ENCODE peak calls at places on chromosome 10, in ten cellular contexts. Z is adrenal gland; L is IMR-90; H is GM23248; Q is fibroblast of lung; N is endodermal cell; M is body of pancreas; P is stomach; U is OCI-LY7; O is effector memory CD4-positive, alpha-beta T cell. X is an unnamed sample. For H3K9me3 and H3K36me3, the result is how much of the 10 kb centered on the place peaks cover.

GRCh38 chr10:33163941-33164824 is 170.3 kb downstream of the NRP1 start:
- DNase-seq in N (peak), M (no peak), O (no peak), L (no peak), H (peak), P (no peak), U (no peak), Q (no peak), Z (no peak), X (no peak)

GRCh38 chr10:59708816-59709471 is 706 bp downstream of the SLC16A9 start:
- DNase-seq in P (no peak), U (no peak), N (peak), M (peak), Q (no peak), H (peak), Z (peak), O (no peak), L (no peak), X (peak)

GRCh38 chr10:48764486-48764885 is 79.8 kb downstream of the WDFY4 start:
- DNase-seq in L (no peak), H (no peak), M (no peak), P (no peak), U (no peak), Z (no peak), N (no peak), Q (no peak), O (no peak), X (no peak)

GRCh38 chr10:77441541-77442175 is 195.9 kb downstream of the KCNMA1 start:
- DNase-seq in H (no peak), L (no peak), M (no peak), Z (no peak), N (peak), P (no peak), Q (no peak), U (no peak), O (no peak), X (no peak)

GRCh38 chr10:13165177-13165576 is 3.8 kb downstream of the MCM10 start:
- DNase-seq in Z (no peak), L (no peak), Q (no peak), O (no peak), N (no peak), P (no peak), U (no peak), M (no peak), H (no peak), X (no peak)

GRCh38 chr10:88680958-88681357 is 16.7 kb downstream of the LIPF start:
- DNase-seq in U (no peak), Z (no peak), P (no peak), O (no peak), H (no peak), Q (no peak), N (no peak), M (no peak), L (no peak), X (no peak)

GRCh38 chr10:110845756-110846620 is 25.7 kb upstream of the PDCD4 start:
- DNase-seq in P (peak), O (no peak), N (no peak), M (peak), Z (no peak), U (no peak), Q (no peak), L (no peak), H (no peak), X (no peak)

GRCh38 chr10:37057280-37057679 is 68.1 kb upstream of the ANKRD30A start:
- DNase-seq in H (no peak), N (no peak), P (no peak), O (no peak), L (no peak), U (no peak), M (no peak), Z (no peak), Q (no peak), X (no peak)

GRCh38 chr10:104208730-104209129 is 23.4 kb downstream of the CFAP43 start:
- DNase-seq in N (no peak), Z (no peak), H (peak), L (no peak), U (no peak), P (no peak), Q (no peak), O (no peak), M (no peak), X (no peak)

GRCh38 chr10:69401416-69401815 is 15.3 kb downstream of the TACR2 start:
- DNase-seq in N (no peak), P (no peak), M (no peak), O (no peak), H (no peak), Q (no peak), L (no peak), U (no peak), Z (no peak), X (no peak)

GRCh38 chr10:117132751-117133231 is 5.3 kb downstream of the VAX1 start:
- DNase-seq in H (no peak), L (no peak), M (no peak), Z (no peak), Q (no peak), N (peak), U (no peak), O (no peak), P (no peak), X (no peak)

GRCh38 chr10:119246862-119247549 is 39.6 kb downstream of the GRK5 start:
- DNase-seq in Q (peak), N (no peak), O (no peak), H (peak), M (no peak), P (no peak), U (no peak), L (peak), Z (no peak), X (peak)

GRCh38 chr10:113958631-113959382 is 84.9 kb upstream of the ADRB1 start:
- DNase-seq in N (no peak), U (no peak), Z (peak), P (peak), H (peak), L (peak), M (peak), O (no peak), Q (peak), X (peak)
- H3K9me3 ChIP-seq in N (under half), U (under half), Z (under half), P (under half), H (under half), L (under half), M (under half), O (under half), Q (under half), X (under half)

DNA sequence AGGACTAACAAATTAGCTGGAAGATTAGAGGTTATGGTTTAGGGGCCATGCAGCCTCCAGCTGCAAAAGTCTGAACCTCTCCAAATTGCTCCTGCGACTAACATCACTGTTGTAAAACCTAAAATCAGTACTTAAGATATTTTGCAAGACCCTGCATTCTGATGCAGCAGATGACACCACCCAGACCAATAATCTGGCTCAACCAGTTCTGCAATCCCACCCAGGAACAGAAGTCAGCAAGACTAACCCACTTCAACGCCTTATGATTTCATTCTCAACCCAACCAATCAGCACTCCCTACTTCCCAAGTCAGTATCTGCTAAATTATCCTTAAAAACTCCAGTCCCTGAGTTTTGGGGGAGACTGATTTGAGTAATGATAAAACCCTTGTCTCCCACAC is 250.8 kb upstream of the MBL2 start:
- DNase-seq in U (no peak), P (no peak), M (no peak), L (no peak), Z (no peak), N (no peak), H (no peak), Q (no peak), O (no peak), X (no peak)
- H3K4me3 ChIP-seq in U (no peak), P (no peak), M (no peak), L (no peak), Z (no peak), N (no peak), H (no peak), Q (no peak), O (no peak), X (no peak)

DNA sequence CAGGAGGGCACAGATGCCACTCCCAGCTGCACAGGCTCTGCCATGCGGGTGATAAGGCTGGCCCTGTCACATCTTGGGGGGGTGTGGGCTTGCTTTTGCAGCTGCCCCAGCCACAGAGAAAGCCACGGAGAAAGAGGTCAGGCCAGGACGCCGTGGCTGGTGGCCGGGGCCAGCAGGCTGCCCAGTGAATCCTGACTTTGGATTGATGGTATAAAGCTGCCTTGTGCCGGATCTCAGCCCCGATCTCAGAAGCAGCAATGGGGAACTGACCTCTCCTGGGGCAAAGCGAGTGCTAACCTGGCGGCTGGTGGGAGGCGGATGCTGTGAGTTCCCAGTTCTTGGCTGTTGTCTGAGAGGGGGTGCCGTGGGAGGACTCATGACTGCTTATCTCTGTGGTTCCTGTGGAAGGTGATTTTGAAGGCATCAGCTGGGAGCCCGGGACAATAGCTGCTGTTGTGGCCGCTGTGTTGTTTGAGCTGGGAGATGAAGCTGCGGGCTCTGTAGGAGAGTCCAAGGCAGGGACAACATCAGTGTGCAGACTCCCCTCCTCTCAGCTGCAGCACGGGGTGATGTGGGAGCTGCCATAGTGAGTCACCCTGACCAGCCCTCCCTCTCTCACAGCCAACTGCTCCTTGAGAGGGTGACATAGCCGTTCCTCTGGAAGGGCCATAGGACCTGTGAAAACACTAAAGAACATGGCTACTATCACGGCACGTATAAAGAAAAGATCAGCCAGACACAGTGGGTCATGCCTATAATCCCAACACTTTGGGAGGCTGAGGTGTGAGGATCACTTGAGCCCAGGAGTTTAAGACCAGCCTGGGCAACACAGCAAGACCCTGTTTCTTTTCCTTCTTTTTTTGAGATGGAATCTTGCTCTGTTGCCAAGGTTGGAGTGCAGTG is 17.0 kb downstream of the IL15RA start:
- DNase-seq in H (peak), N (peak), O (no peak), P (no peak), Q (peak), Z (no peak), U (no peak), L (peak), M (peak), X (no peak)
- H3K36me3 ChIP-seq in H (under half), N (under half), O (under half), P (half or more), Q (under half), Z (under half), U (under half), L (under half), M (under half), X (under half)

DNA sequence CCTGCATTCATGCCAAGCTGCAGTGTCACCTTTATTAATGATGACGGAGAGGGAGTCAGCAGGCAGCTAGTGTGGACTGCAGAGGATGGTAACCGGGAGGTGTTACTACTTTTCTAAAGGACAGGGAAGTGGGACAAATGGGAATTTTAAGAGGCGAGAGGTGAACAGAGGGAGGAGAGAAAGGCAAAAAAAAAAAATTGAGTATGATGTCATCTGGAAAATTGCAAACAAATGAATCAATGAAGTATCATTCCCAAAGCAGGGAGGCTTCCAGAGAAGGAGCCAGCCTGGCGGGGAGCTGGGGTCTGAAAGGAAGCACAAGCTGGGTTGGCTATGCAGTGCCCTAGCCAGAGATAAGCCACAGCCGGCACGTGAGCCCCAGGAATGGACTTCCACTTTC is 12.9 kb downstream of the FRG2B start:
- DNase-seq in Q (no peak), O (no peak), Z (no peak), L (no peak), N (no peak), P (no peak), M (no peak), H (peak), U (no peak), X (peak)
- H3K9me3 ChIP-seq in Q (under half), O (under half), Z (under half), L (under half), N (under half), P (under half), M (under half), H (under half), U (under half), X (under half)

DNA sequence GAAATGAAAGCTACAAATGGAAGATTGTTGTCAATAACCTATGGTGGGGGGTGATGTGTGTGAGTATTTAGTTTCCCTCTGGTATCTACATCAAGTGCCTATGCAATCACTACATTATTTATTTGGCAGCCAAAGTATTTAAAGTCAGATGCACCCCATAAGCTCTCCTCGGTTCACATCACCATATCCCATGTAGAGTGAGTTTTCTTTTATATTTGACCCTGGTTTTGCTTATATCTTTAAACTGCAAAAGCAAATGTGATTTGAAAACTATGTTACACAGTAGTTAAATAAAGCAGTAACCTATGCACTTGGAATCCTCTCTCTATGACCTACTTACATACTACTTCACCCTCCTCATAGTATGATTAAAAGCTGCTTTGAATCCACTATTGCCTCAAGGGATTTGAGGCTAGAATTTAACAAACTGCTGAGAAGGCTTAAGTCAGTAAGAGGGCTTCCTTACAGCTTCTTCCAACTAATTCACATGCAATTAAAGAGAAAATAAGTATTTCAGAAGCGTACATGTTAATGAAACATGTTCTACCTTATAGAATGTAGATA is 2.2 kb upstream of the CELF2 start:
- DNase-seq in Q (no peak), M (no peak), N (no peak), H (peak), L (no peak), P (no peak), O (no peak), Z (no peak), U (no peak), X (no peak)
- H3K4me3 ChIP-seq in Q (no peak), M (no peak), N (peak), H (no peak), L (no peak), P (no peak), O (no peak), Z (no peak), U (no peak), X (no peak)

DNA sequence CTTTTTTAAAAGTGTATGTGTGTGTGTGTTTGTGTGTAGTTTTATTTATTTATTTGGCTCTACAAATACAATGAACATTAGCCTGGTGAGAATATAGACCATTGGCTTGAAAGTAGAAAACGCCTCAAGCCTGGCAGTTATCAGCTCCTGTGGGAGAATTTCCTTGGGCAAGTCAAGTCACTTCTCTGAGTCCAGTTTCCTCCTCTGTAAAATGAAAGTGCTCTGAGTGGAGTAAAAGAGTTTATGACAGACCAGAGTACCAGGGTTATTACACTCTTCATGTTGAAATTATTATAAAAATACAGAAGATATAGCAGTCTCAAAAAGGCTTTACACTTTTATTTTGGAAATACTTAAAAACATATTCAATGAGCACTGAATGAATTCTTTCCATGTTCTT is 10.1 kb upstream of the RHOBTB1 start:
- DNase-seq in Q (no peak), M (no peak), L (no peak), H (no peak), P (no peak), Z (no peak), O (no peak), U (no peak), N (no peak), X (no peak)
- H3K36me3 ChIP-seq in Q (under half), M (under half), L (under half), H (under half), P (under half), Z (under half), O (under half), U (under half), N (under half), X (under half)

GRCh38 chr10:131427253-131427652 is 115.7 kb upstream of the TCERG1L start:
- DNase-seq in H (no peak), Z (no peak), O (no peak), Q (no peak), P (no peak), U (no peak), N (no peak), M (no peak), L (no peak), X (no peak)

GRCh38 chr10:131429942-131430341 is 118.4 kb upstream of the TCERG1L start:
- DNase-seq in U (no peak), N (no peak), L (no peak), P (no peak), Q (no peak), M (no peak), Z (no peak), H (no peak), O (no peak), X (no peak)

GRCh38 chr10:131430716-131431402 is 119.3 kb upstream of the TCERG1L start:
- DNase-seq in L (no peak), M (no peak), U (no peak), H (no peak), Z (no peak), O (no peak), Q (no peak), N (no peak), P (no peak), X (no peak)

GRCh38 chr10:131427901-131428300 is 116.4 kb upstream of the TCERG1L start:
- DNase-seq in M (no peak), O (no peak), Z (no peak), P (no peak), H (no peak), U (no peak), Q (no peak), N (no peak), L (no peak), X (no peak)

GRCh38 chr10:131429141-131429540 is 117.6 kb upstream of the TCERG1L start:
- DNase-seq in Z (no peak), H (no peak), Q (no peak), L (no peak), N (no peak), P (no peak), U (no peak), M (no peak), O (no peak), X (no peak)
- H3K9me3 ChIP-seq in Z (under half), H (under half), Q (under half), L (half or more), N (under half), P (under half), U (under half), M (under half), O (under half), X (under half)

X was measured in MG63.